ENCODE peak calls at places on chromosomes 16 and 17, in seven cellular contexts. X is HT1080; U is CD8-positive, alpha-beta memory T cell; L is H54; Z is stimulated activated naive B cell treated with anti-CD40 and anti-IgM and Interleukin-4, amounts not matched to agents 10 μg/mL and 1 μg/mL and 100 μg/mL, for 72 hours; E is Caco-2; T is activated CD4-positive, alpha-beta T cell treated with anti-CD3 and anti-CD28 coated beads for 24 hours. Q is an unnamed sample.

GRCh38 chr17:28967240-28968135 is 16.2 kb upstream of the PHF12 start:
- DNase-seq in X (no peak), U (peak), L (no peak), Z (no peak), E (no peak), T (no peak), Q (no peak)

GRCh38 chr17:4573682-4574081 is 10.6 kb upstream of the SMTNL2 start:
- DNase-seq in X (no peak), U (peak), L (no peak), Z (peak), E (no peak), T (peak), Q (no peak)

GRCh38 chr17:21125862-21126261 is 902 bp upstream of the DHRS7B start:
- DNase-seq in X (no peak), U (peak), L (no peak), Z (no peak), E (no peak), T (no peak), Q (peak)

GRCh38 chr17:5097101-5097834 is 14.4 kb downstream of the ZNF232 start:
- DNase-seq in X (no peak), U (peak), L (no peak), Z (peak), E (no peak), T (no peak), Q (peak)

GRCh38 chr17:43676471-43676870 is 14.7 kb upstream of the MEOX1 start:
- DNase-seq in X (peak), U (no peak), L (no peak), Z (no peak), E (no peak), T (no peak), Q (no peak)

GRCh38 chr17:5544115-5544514 is 40.2 kb downstream of the NLRP1 start:
- DNase-seq in X (no peak), U (no peak), L (no peak), Z (no peak), E (no peak), T (no peak), Q (no peak)

GRCh38 chr16:78478267-78478821 is 378.9 kb downstream of the WWOX start:
- DNase-seq in X (no peak), U (no peak), L (no peak), Z (no peak), E (no peak), T (no peak), Q (peak)

GRCh38 chr17:28745052-28745776 is 1.4 kb downstream of the TRAF4 start:
- DNase-seq in X (peak), U (no peak), L (no peak), Z (no peak), E (peak), T (no peak), Q (peak)

GRCh38 chr16:2295056-2295798 is 27.3 kb upstream of the RNPS1 start:
- DNase-seq in X (no peak), U (no peak), L (no peak), Z (peak), E (peak), T (no peak), Q (no peak)

GRCh38 chr16:50796829-50797228 is 54.9 kb downstream of the CYLD start:
- DNase-seq in X (no peak), U (no peak), L (no peak), Z (no peak), E (no peak), T (no peak), Q (no peak)

GRCh38 chr17:50123649-50124349 is 6.2 kb downstream of the SAMD14 start:
- DNase-seq in X (no peak), U (no peak), L (no peak), Z (no peak), E (peak), T (no peak), Q (no peak)

GRCh38 chr17:68257924-68258323 is 10.1 kb downstream of the AMZ2 start:
- DNase-seq in X (no peak), U (no peak), L (no peak), Z (no peak), E (no peak), T (no peak), Q (no peak)

GRCh38 chr17:61536417-61536955 is 54.5 kb downstream of the NACA2 start:
- DNase-seq in X (no peak), U (no peak), L (no peak), Z (no peak), E (no peak), T (no peak), Q (peak)

GRCh38 chr17:80133626-80133970 is 13.3 kb downstream of the EIF4A3 start:
- DNase-seq in X (no peak), U (no peak), L (no peak), Z (no peak), E (no peak), T (no peak), Q (no peak)

GRCh38 chr17:68381076-68381900 is 76.0 kb downstream of the WIPI1 start:
- DNase-seq in X (peak), U (no peak), L (no peak), Z (no peak), E (no peak), T (no peak), Q (no peak)

GRCh38 chr16:13307255-13307654 is 405.9 kb downstream of the SHISA9 start:
- DNase-seq in X (peak), U (no peak), L (no peak), Z (no peak), E (no peak), T (no peak), Q (no peak)

GRCh38 chr17:81329927-81330883 is 35.1 kb upstream of the SLC38A10 start:
- DNase-seq in X (no peak), U (no peak), L (no peak), Z (no peak), E (peak), T (no peak), Q (no peak)

GRCh38 chr16:68954871-68955635 is 111.7 kb downstream of the TANGO6 start:
- DNase-seq in X (no peak), U (no peak), L (no peak), Z (no peak), E (no peak), T (no peak), Q (no peak)

GRCh38 chr17:30323262-30323894 is 10.5 kb downstream of the TMIGD1 start:
- DNase-seq in X (no peak), U (peak), L (no peak), Z (no peak), E (no peak), T (no peak), Q (peak)

GRCh38 chr16:77991701-77992100 is 30.6 kb upstream of the CLEC3A start:
- DNase-seq in X (no peak), U (no peak), L (no peak), Z (no peak), E (no peak), T (no peak), Q (no peak)

GRCh38 chr17:9299695-9300094 is 275.9 kb downstream of the STX8 start:
- DNase-seq in X (no peak), U (no peak), L (no peak), Z (no peak), E (no peak), T (no peak), Q (no peak)

GRCh38 chr16:49567940-49568339 is 194.3 kb downstream of the C16orf78 start:
- DNase-seq in X (peak), U (no peak), L (no peak), Z (no peak), E (no peak), T (no peak), Q (no peak)

GRCh38 chr16:15699819-15700218 is 49.8 kb downstream of the NDE1 start:
- DNase-seq in X (no peak), U (no peak), L (no peak), Z (no peak), E (no peak), T (no peak), Q (no peak)

GRCh38 chr16:86723699-86724098 is 145.3 kb downstream of the FOXL1 start:
- DNase-seq in X (no peak), U (no peak), L (peak), Z (no peak), E (no peak), T (no peak), Q (no peak)

GRCh38 chr16:74999683-75000480 is 1.1 kb downstream of the ZNRF1 start:
- DNase-seq in X (no peak), U (peak), L (no peak), Z (peak), E (peak), T (peak), Q (peak)

GRCh38 chr17:19719365-19720209 is 3.2 kb upstream of the SLC47A2 start:
- DNase-seq in X (no peak), U (no peak), L (peak), Z (no peak), E (peak), T (no peak), Q (no peak)

GRCh38 chr16:88770459-88771293 is 14.3 kb downstream of the PIEZO1 start:
- DNase-seq in X (no peak), U (no peak), L (peak), Z (peak), E (peak), T (no peak), Q (no peak)

Q was measured in CD4-positive, CD25-positive, alpha-beta regulatory T cell.